ENCODE peak calls at places on chromosomes 12 and 14, in nine cellular contexts. M, C, K, B, U, O, I, W and R are unnamed samples.
A peak's percentile ranks its signal among the peaks of the same experiment; 100 is the strongest.

GRCh38 chr12:85874064-85874463 is at the start of gene NTS:
- DNase-seq in M (no peak), C (no peak), K (no peak), B (no peak), U (no peak), O (no peak), I (peak; percentile 4), W (no peak), R (no peak)

GRCh38 chr12:19129486-19130223 is at the start of gene PLEKHA5:
- DNase-seq in M (peak; percentile 58), C (no peak), K (peak; percentile 71), B (peak; percentile 64), U (peak; percentile 72), O (peak; percentile 76), I (peak; percentile 44), W (peak; percentile 64), R (peak; percentile 51)

GRCh38 chr12:132163911-132164288 is 19.6 kb downstream of the NOC4L start:
- DNase-seq in M (no peak), C (no peak), K (no peak), B (no peak), U (no peak), O (peak; percentile 44), I (no peak), W (no peak), R (no peak)

GRCh38 chr14:105452963-105453362 is 21.7 kb upstream of the CRIP2 start:
- DNase-seq in M (no peak), C (no peak), K (no peak), B (no peak), U (no peak), O (no peak), I (no peak), W (no peak), R (no peak)

GRCh38 chr14:100290607-100291304 is 15.5 kb downstream of the SLC25A29 start:
- DNase-seq in M (peak; percentile 42), C (no peak), K (no peak), B (no peak), U (no peak), O (peak; percentile 30), I (no peak), W (no peak), R (no peak)

GRCh38 chr12:29634057-29634456 is 136.6 kb upstream of the OVCH1 start:
- DNase-seq in M (no peak), C (no peak), K (no peak), B (peak; percentile 55), U (no peak), O (no peak), I (peak; percentile 57), W (peak; percentile 33), R (peak; percentile 26)

GRCh38 chr12:11437966-11438365 is 42.6 kb upstream of the PRB2 start:
- DNase-seq in M (no peak), C (no peak), K (no peak), B (no peak), U (no peak), O (no peak), I (no peak), W (no peak), R (no peak)

GRCh38 chr12:14781563-14781962 is 21.7 kb downstream of the WBP11 start:
- DNase-seq in M (no peak), C (no peak), K (no peak), B (no peak), U (no peak), O (no peak), I (no peak), W (no peak), R (no peak)

GRCh38 chr14:32077081-32078029 is at the start of gene ARHGAP5:
- DNase-seq in M (no peak), C (peak; percentile 35), K (peak; percentile 73), B (peak; percentile 14), U (peak; percentile 49), O (no peak), I (peak; percentile 46), W (peak; percentile 37), R (peak; percentile 12)

GRCh38 chr14:105439710-105440553 is 20.3 kb downstream of the MTA1 start:
- DNase-seq in M (no peak), C (no peak), K (peak; percentile 77), B (no peak), U (no peak), O (peak; percentile 57), I (no peak), W (no peak), R (no peak)

GRCh38 chr14:92519246-92520101 is 5.9 kb downstream of the RIN3 start:
- DNase-seq in M (no peak), C (no peak), K (no peak), B (no peak), U (no peak), O (no peak), I (no peak), W (no peak), R (no peak)

GRCh38 chr14:55976219-55976618 is 142.0 kb upstream of the PELI2 start:
- DNase-seq in M (no peak), C (no peak), K (no peak), B (no peak), U (no peak), O (no peak), I (no peak), W (no peak), R (no peak)

GRCh38 chr14:55975281-55975905 is 142.8 kb upstream of the PELI2 start:
- DNase-seq in M (no peak), C (no peak), K (no peak), B (no peak), U (no peak), O (no peak), I (no peak), W (no peak), R (no peak)

GRCh38 chr14:55977346-55977745 is 140.9 kb upstream of the PELI2 start:
- DNase-seq in M (no peak), C (no peak), K (no peak), B (no peak), U (no peak), O (no peak), I (no peak), W (no peak), R (no peak)

GRCh38 chr14:55979096-55979495 is 139.1 kb upstream of the PELI2 start:
- DNase-seq in M (no peak), C (no peak), K (peak; percentile 71), B (no peak), U (no peak), O (no peak), I (no peak), W (no peak), R (no peak)

GRCh38 chr14:55976619-55977018 is 141.6 kb upstream of the PELI2 start:
- DNase-seq in M (no peak), C (no peak), K (no peak), B (no peak), U (no peak), O (no peak), I (no peak), W (no peak), R (peak; percentile 16)
- H3K27ac ChIP-seq in M (no peak overlapping the region), C (no peak overlapping the region), K (no peak overlapping the region), B (no peak overlapping the region), U (no peak overlapping the region), O (no peak overlapping the region), I (no peak overlapping the region), W (no peak overlapping the region), R (no peak overlapping the region)

GRCh38 chr12:74539261-74539660 is 1.6 kb downstream of the ATXN7L3B start:
- DNase-seq in M (no peak), C (no peak), K (no peak), B (no peak), U (no peak), O (no peak), I (no peak), W (no peak), R (no peak)

GRCh38 chr12:74539765-74540526 is 2.3 kb downstream of the ATXN7L3B start:
- DNase-seq in M (no peak), C (no peak), K (no peak), B (no peak), U (no peak), O (no peak), I (no peak), W (no peak), R (no peak)

GRCh38 chr12:74538491-74539258 is 1.0 kb downstream of the ATXN7L3B start:
- DNase-seq in M (no peak), C (no peak), K (no peak), B (no peak), U (no peak), O (no peak), I (no peak), W (peak; percentile 14), R (peak; percentile 2)

GRCh38 chr12:74537707-74538385 is at the start of gene ATXN7L3B:
- DNase-seq in M (peak; percentile 92), C (peak; percentile 93), K (peak; percentile 91), B (peak; percentile 93), U (peak; percentile 93), O (peak; percentile 97), I (peak; percentile 92), W (peak; percentile 95), R (peak; percentile 87)

GRCh38 chr12:74541074-74541473 is 3.4 kb downstream of the ATXN7L3B start:
- DNase-seq in M (no peak), C (no peak), K (no peak), B (no peak), U (no peak), O (no peak), I (no peak), W (no peak), R (no peak)
- H3K27ac ChIP-seq in M (no peak overlapping the region), C (peak overlapping the region; percentile 11), K (no peak overlapping the region), B (no peak overlapping the region), U (no peak overlapping the region), O (no peak overlapping the region), I (no peak overlapping the region), W (no peak overlapping the region), R (no peak overlapping the region)

GRCh38 chr12:124621296-124621660 is 53.9 kb upstream of the NCOR2 start:
- DNase-seq in M (peak; percentile 73), C (no peak), K (no peak), B (peak; percentile 44), U (peak; percentile 83), O (peak; percentile 88), I (peak; percentile 85), W (peak; percentile 27), R (peak; percentile 90)
- H3K27ac ChIP-seq in M (peak overlapping the region; percentile 88), C (no peak overlapping the region), K (no peak overlapping the region), B (no peak overlapping the region), U (peak overlapping the region; percentile 32), O (peak overlapping the region; percentile 56), I (peak overlapping the region; percentile 67), W (peak overlapping the region; percentile 22), R (peak overlapping the region; percentile 70)

GRCh38 chr14:68662395-68662794 is 130.5 kb downstream of the ZFP36L1 start:
- DNase-seq in M (no peak), C (no peak), K (no peak), B (peak; percentile 16), U (peak; percentile 5), O (no peak), I (no peak), W (no peak), R (no peak)

GRCh38 chr14:68665116-68665515 is 127.8 kb downstream of the ZFP36L1 start:
- DNase-seq in M (no peak), C (no peak), K (no peak), B (peak; percentile 68), U (no peak), O (no peak), I (no peak), W (peak; percentile 71), R (peak; percentile 76)

GRCh38 chr14:68663385-68664076 is 129.3 kb downstream of the ZFP36L1 start:
- DNase-seq in M (no peak), C (no peak), K (no peak), B (peak; percentile 91), U (peak; percentile 7), O (no peak), I (peak; percentile 24), W (peak; percentile 59), R (peak; percentile 99)

GRCh38 chr14:68665792-68666195 is 127.1 kb downstream of the ZFP36L1 start:
- DNase-seq in M (no peak), C (no peak), K (no peak), B (no peak), U (no peak), O (no peak), I (no peak), W (no peak), R (no peak)

GRCh38 chr14:68664225-68664681 is 128.6 kb downstream of the ZFP36L1 start:
- DNase-seq in M (no peak), C (no peak), K (no peak), B (peak; percentile 12), U (peak; percentile 52), O (no peak), I (no peak), W (no peak), R (no peak)
- H3K27ac ChIP-seq in M (peak overlapping the region; percentile 78), C (no peak overlapping the region), K (peak overlapping the region; percentile 61), B (no peak overlapping the region), U (peak overlapping the region; percentile 29), O (peak overlapping the region; percentile 51), I (no peak overlapping the region), W (peak overlapping the region; percentile 35), R (peak overlapping the region; percentile 69)